ENCODE peak calls at places on chromosomes 4 and X, in four cellular contexts. Q is upper lobe of right lung, R is tibial nerve, S is cardiac muscle cell. H is an unnamed sample.

GRCh38 chr4:180610317-180610716 is 1632.9 kb upstream of the TENM3 start:
- DNase-seq in S (no peak), Q (no peak), R (no peak), H (no peak)

GRCh38 chrX:3159995-3160715 is 118.9 kb downstream of the ARSF start:
- DNase-seq in S (no peak), R (no peak), Q (no peak), H (peak; percentile 6)

GRCh38 chrX:65643786-65644111 is 23.7 kb upstream of the MSN start:
- DNase-seq in Q (no peak), R (no peak), S (no peak), H (no peak)

GRCh38 chr4:1047106-1047975 is 35.9 kb downstream of the FGFRL1 start:
- DNase-seq in S (no peak), R (no peak), Q (peak; percentile 62), H (no peak)

GRCh38 chr4:62670509-62670908 is 1470.4 kb downstream of the ADGRL3 start:
- DNase-seq in R (no peak), S (no peak), Q (no peak), H (peak; percentile 38)

GRCh38 chr4:3257691-3258482 is 8.9 kb downstream of the MSANTD1 start:
- DNase-seq in R (no peak), Q (no peak), S (no peak), H (peak; percentile 7)

GRCh38 chrX:19670854-19671620 is 155.7 kb upstream of the MAP3K15 start:
- DNase-seq in Q (no peak), S (peak; percentile 80), R (peak; percentile 29), H (peak; percentile 18)

GRCh38 chr4:10098770-10099139 is 17.8 kb downstream of the WDR1 start:
- DNase-seq in R (no peak), Q (no peak), S (peak; percentile 44), H (no peak)

GRCh38 chrX:139881130-139881529 is 51.7 kb downstream of the ATP11C start:
- DNase-seq in Q (no peak), R (no peak), S (peak; percentile 80), H (no peak)

GRCh38 chrX:131827935-131828334 is 195.2 kb upstream of the STK26 start:
- DNase-seq in S (peak; percentile 25), R (no peak), Q (no peak), H (no peak)

GRCh38 chrX:12292996-12293765 is 154.9 kb downstream of the FRMPD4 start:
- DNase-seq in S (peak; percentile 54), Q (no peak), R (no peak), H (no peak)

GRCh38 chr4:74206088-74206826 is 48.3 kb downstream of the MTHFD2L start:
- DNase-seq in R (no peak), Q (no peak), S (peak; percentile 71), H (no peak)

GRCh38 chrX:2484232-2484631 is 16.5 kb downstream of the DHRSX start:
- DNase-seq in Q (no peak), R (no peak), S (peak; percentile 51), H (no peak)

GRCh38 chr4:174538123-174538875 is 16.0 kb upstream of the HPGD start:
- DNase-seq in S (no peak), R (no peak), Q (no peak), H (no peak)

GRCh38 chrX:65668362-65669310 is 1.2 kb downstream of the MSN start:
- DNase-seq in R (peak; percentile 32), S (peak; percentile 79), Q (peak; percentile 76), H (peak; percentile 55)

GRCh38 chrX:13937370-13938052 is 92.2 kb downstream of the GEMIN8 start:
- DNase-seq in Q (no peak), R (no peak), S (peak; percentile 60), H (no peak)

GRCh38 chr4:86306816-86307215 is 53.0 kb downstream of the MAPK10 start:
- DNase-seq in R (no peak), S (peak; percentile 62), Q (no peak), H (no peak)

GRCh38 chr4:15414601-15415091 is 13.2 kb upstream of the C1QTNF7 start:
- DNase-seq in R (no peak), Q (no peak), S (peak; percentile 34), H (no peak)

GRCh38 chr4:173489514-173489913 is 40.5 kb downstream of the HAND2 start:
- DNase-seq in R (no peak), Q (no peak), S (peak; percentile 75), H (no peak)

GRCh38 chrX:125439194-125439849 is 119.7 kb downstream of the TEX13C start:
- DNase-seq in S (no peak), R (no peak), Q (no peak), H (no peak)

GRCh38 chrX:1686642-1687041 is 71.8 kb downstream of the ASMT start:
- DNase-seq in S (no peak), Q (no peak), R (no peak), H (no peak)

GRCh38 chr4:98558366-98558765 is 100.0 kb downstream of the TSPAN5 start:
- DNase-seq in Q (no peak), R (no peak), S (no peak), H (no peak)

GRCh38 chr4:5773271-5773555 is 62.2 kb downstream of the EVC start:
- DNase-seq in R (no peak), Q (no peak), S (no peak), H (no peak)

GRCh38 chr4:88335092-88335665 is 43.5 kb upstream of the HERC6 start:
- DNase-seq in S (peak; percentile 9), Q (no peak), R (no peak), H (no peak)

GRCh38 chrX:48956728-48957414 is 536 bp downstream of the OTUD5 start:
- DNase-seq in S (peak; percentile 6), R (no peak), Q (peak; percentile 71), H (no peak)

GRCh38 chr4:138977525-138977924 is 38.1 kb upstream of the NOCT start:
- DNase-seq in R (no peak), S (no peak), Q (no peak), H (no peak)

GRCh38 chr4:140448162-140448561 is 20.7 kb upstream of the CLGN start:
- DNase-seq in S (no peak), R (no peak), Q (no peak), H (no peak)

GRCh38 chr4:140450352-140450751 is 22.9 kb upstream of the CLGN start:
- DNase-seq in Q (no peak), R (no peak), S (no peak), H (no peak)

DNA sequence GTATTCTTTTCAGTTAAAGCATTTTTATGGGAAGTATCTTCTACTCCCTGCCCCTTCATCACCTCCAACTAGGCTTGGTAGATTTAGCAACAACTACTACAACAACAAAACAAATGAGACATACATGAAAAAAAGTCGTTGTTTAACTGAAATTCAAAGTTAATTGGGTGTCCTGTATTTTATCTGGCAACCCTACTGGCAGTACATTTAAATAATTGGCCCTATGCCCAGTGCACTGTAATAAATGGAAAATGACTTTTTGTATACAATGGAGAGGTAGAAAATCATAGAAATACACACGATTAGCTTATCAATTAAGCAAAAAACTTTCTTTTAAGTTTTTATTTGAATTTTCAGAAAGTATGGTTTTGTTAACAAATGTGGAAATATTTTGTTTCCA is 21.4 kb upstream of the CLGN start:
- DNase-seq in S (peak; percentile 6), R (no peak), Q (no peak), H (no peak)
- TF ChIP-seq CTCF in S (no peak), R (no peak), Q (no peak), H (no peak)

DNA sequence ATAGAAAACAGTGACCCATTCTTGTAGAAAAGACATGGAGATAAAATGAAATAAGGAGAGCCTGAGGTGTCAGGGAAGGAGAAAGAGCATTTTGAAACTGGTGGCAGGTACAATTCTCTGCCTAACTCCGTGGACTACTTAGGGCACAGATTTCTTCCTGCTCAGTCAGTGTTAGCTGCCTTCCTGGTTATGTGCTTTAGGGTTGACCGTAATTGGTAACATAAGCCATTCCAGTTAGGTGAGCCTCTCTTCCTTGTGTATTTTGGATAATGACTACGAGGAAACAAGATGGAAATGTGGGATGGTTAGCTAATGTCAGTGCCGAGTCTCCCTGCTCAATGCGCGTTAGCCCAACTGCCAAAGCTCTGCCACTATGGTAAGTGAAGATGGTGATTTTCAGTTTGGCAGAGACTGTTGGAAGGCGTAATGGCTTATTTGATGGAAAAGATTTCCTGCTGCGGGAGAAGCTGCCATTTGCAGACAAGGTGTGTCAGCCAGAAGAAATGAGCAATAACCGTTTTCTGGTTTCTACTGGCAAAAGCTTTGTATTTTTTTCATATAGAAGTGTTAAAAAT is 174.1 kb downstream of the CBR4 start:
- DNase-seq in Q (no peak), R (no peak), S (no peak), H (no peak)
- H3K4me1 ChIP-seq in Q (peaks cover 12% of the 10 kb centered on the region), R (no peaks in the 10 kb centered on the region), S (peaks cover 21% of the 10 kb centered on the region), H (peaks cover 93% of the 10 kb centered on the region)

GRCh38 chr4:186727977-186728519 is 4.4 kb upstream of the FAT1 start:
- DNase-seq in R (no peak), S (peak; percentile 50), Q (no peak), H (no peak)
- H3K4me3 ChIP-seq in R (no peak overlapping the region), S (no peak overlapping the region), Q (no peak overlapping the region), H (no peak overlapping the region)

GRCh38 chrX:53047228-53047627 is 1.4 kb upstream of the GPR173 start:
- DNase-seq in Q (no peak), R (no peak), S (no peak), H (no peak)
- TF ChIP-seq CTCF in Q (no peak), R (no peak), S (peak; percentile 31), H (no peak)

GRCh38 chr4:168608771-168609170 is 111.9 kb downstream of the PALLD start:
- DNase-seq in Q (no peak), R (no peak), S (no peak), H (no peak)
- H3K4me1 ChIP-seq in Q (peaks cover 7% of the 10 kb centered on the region), R (peaks cover 5% of the 10 kb centered on the region), S (peaks cover 28% of the 10 kb centered on the region), H (peaks cover 64% of the 10 kb centered on the region)

H was measured in heart right ventricle.